ENCODE peak calls at places on chromosomes 2 and 18, in five cellular contexts. I, F, L, A and R are unnamed samples.

GRCh38 chr2:217223222-217223930 is 363.5 kb upstream of the TNP1 start:
- DNase-seq in I (no peak), F (no peak), L (peak), A (peak), R (no peak)

GRCh38 chr2:117775820-117776219 is 38.7 kb upstream of the DDX18 start:
- DNase-seq in I (no peak), F (no peak), L (no peak), A (no peak), R (no peak)

GRCh38 chr2:105454801-105455485 is 56.1 kb upstream of the FHL2 start:
- DNase-seq in I (no peak), F (peak), L (peak), A (no peak), R (no peak)

GRCh38 chr18:45081579-45082181 is 401.0 kb downstream of the SETBP1 start:
- DNase-seq in I (no peak), F (no peak), L (no peak), A (no peak), R (no peak)

GRCh38 chr2:25885933-25886332 is 7.6 kb upstream of the ASXL2 start:
- DNase-seq in I (no peak), F (no peak), L (no peak), A (no peak), R (no peak)

GRCh38 chr2:65128297-65129190 is 1.4 kb downstream of the RAB1A start:
- DNase-seq in I (no peak), F (peak), L (peak), A (no peak), R (no peak)

GRCh38 chr2:122105885-122106221 is 350.4 kb downstream of the TSN start:
- DNase-seq in I (no peak), F (no peak), L (no peak), A (no peak), R (no peak)

GRCh38 chr18:79687806-79688205 is 8.2 kb downstream of the CTDP1 start:
- DNase-seq in I (no peak), F (no peak), L (no peak), A (no peak), R (no peak)

GRCh38 chr2:50591642-50592041 is 440.3 kb downstream of the NRXN1 start:
- DNase-seq in I (no peak), F (peak), L (no peak), A (no peak), R (no peak)

GRCh38 chr2:20524412-20525040 is 77.7 kb downstream of the RHOB start:
- DNase-seq in I (no peak), F (no peak), L (no peak), A (no peak), R (no peak)

GRCh38 chr2:239482801-239483712 is 82.2 kb upstream of the HDAC4 start:
- DNase-seq in I (no peak), F (no peak), L (no peak), A (no peak), R (no peak)

GRCh38 chr18:35039633-35040032 is 1.6 kb upstream of the MAPRE2 start:
- DNase-seq in I (no peak), F (no peak), L (no peak), A (no peak), R (no peak)

GRCh38 chr2:183157131-183157530 is 32.9 kb downstream of the NUP35 start:
- DNase-seq in I (no peak), F (no peak), L (no peak), A (no peak), R (no peak)

GRCh38 chr2:71380665-71381064 is 49.1 kb downstream of the ZNF638 start:
- DNase-seq in I (no peak), F (no peak), L (no peak), A (no peak), R (no peak)

GRCh38 chr2:71991397-71991796 is 156.3 kb downstream of the CYP26B1 start:
- DNase-seq in I (no peak), F (no peak), L (no peak), A (no peak), R (no peak)

GRCh38 chr2:203734276-203734983 is 28.0 kb downstream of the CD28 start:
- DNase-seq in I (no peak), F (no peak), L (no peak), A (no peak), R (no peak)

GRCh38 chr2:15943914-15944313 is 3.6 kb downstream of the MYCN start:
- DNase-seq in I (no peak), F (peak), L (peak), A (no peak), R (no peak)

GRCh38 chr2:224646242-224646846 is 61.2 kb upstream of the CUL3 start:
- DNase-seq in I (no peak), F (no peak), L (peak), A (no peak), R (no peak)

GRCh38 chr2:3463156-3463835 is 56.0 kb downstream of the ADI1 start:
- DNase-seq in I (no peak), F (no peak), L (no peak), A (no peak), R (no peak)

GRCh38 chr2:101793277-101793969 is 95.9 kb downstream of the MAP4K4 start:
- DNase-seq in I (no peak), F (no peak), L (peak), A (no peak), R (no peak)

GRCh38 chr2:128374711-128375413 is 56.2 kb upstream of the HS6ST1 start:
- DNase-seq in I (no peak), F (no peak), L (no peak), A (no peak), R (no peak)

GRCh38 chr2:37683926-37684780 is 12.7 kb upstream of the CDC42EP3 start:
- DNase-seq in I (no peak), F (no peak), L (no peak), A (no peak), R (no peak)

GRCh38 chr2:241813080-241813805 is 4.2 kb downstream of the NEU4 start:
- DNase-seq in I (no peak), F (no peak), L (no peak), A (no peak), R (peak)

GRCh38 chr2:230749111-230749510 is 36.5 kb downstream of the CAB39 start:
- DNase-seq in I (no peak), F (no peak), L (no peak), A (no peak), R (no peak)

GRCh38 chr18:45330170-45330594 is 285.1 kb upstream of the SLC14A2 start:
- DNase-seq in I (no peak), F (no peak), L (no peak), A (no peak), R (no peak)

GRCh38 chr2:170332676-170333402 is 154.9 kb downstream of the MYO3B start:
- DNase-seq in I (no peak), F (no peak), L (no peak), A (no peak), R (no peak)

GRCh38 chr2:105865222-105865913 is 120.7 kb downstream of the NCK2 start:
- DNase-seq in I (no peak), F (no peak), L (no peak), A (no peak), R (no peak)

GRCh38 chr2:74374509-74375205 is 5.5 kb downstream of the DCTN1 start:
- DNase-seq in I (no peak), F (peak), L (peak), A (no peak), R (no peak)

GRCh38 chr2:236769981-236770671 is 200.5 kb downstream of the ACKR3 start:
- DNase-seq in I (no peak), F (no peak), L (no peak), A (no peak), R (no peak)

GRCh38 chr2:49687873-49688272 is 533.6 kb upstream of the FSHR start:
- DNase-seq in I (no peak), F (no peak), L (peak), A (no peak), R (no peak)

GRCh38 chr2:215280326-215280725 is 31.5 kb upstream of the ATIC start:
- DNase-seq in I (no peak), F (no peak), L (no peak), A (no peak), R (no peak)

GRCh38 chr2:24015562-24016375 is 5.9 kb downstream of the MFSD2B start:
- DNase-seq in I (no peak), F (no peak), L (peak), A (no peak), R (peak)

GRCh38 chr18:2911533-2911932 is 64.7 kb downstream of the EMILIN2 start:
- DNase-seq in I (no peak), F (no peak), L (no peak), A (no peak), R (no peak)

GRCh38 chr2:163171786-163172549 is 333.4 kb upstream of the KCNH7 start:
- DNase-seq in I (no peak), F (no peak), L (no peak), A (no peak), R (no peak)

GRCh38 chr2:128285329-128285931 is 33.2 kb downstream of the HS6ST1 start:
- DNase-seq in I (no peak), F (no peak), L (no peak), A (no peak), R (no peak)

GRCh38 chr18:564708-565561 is 15.2 kb upstream of the CETN1 start:
- DNase-seq in I (no peak), F (no peak), L (no peak), A (no peak), R (no peak)